ENCODE peak calls at places on chromosomes 5 and 9, in five cellular contexts. G, N, K, U and F are unnamed samples.

GRCh38 chr9:19650292-19650691 is 138.5 kb downstream of the SLC24A2 start:
- DNase-seq in U (no peak), K (no peak), G (no peak), N (no peak), F (no peak)

GRCh38 chr5:127275641-127276193 is 14.9 kb upstream of the MEGF10 start:
- DNase-seq in K (no peak), G (no peak), U (no peak), N (no peak), F (no peak)

GRCh38 chr9:21576331-21577189 is 94.4 kb upstream of the IFNE start:
- DNase-seq in G (peak), K (no peak), N (peak), U (peak), F (no peak)

GRCh38 chr5:67792891-67793290 is 422.7 kb upstream of the PIK3R1 start:
- DNase-seq in K (peak), G (peak), U (no peak), N (no peak), F (no peak)

GRCh38 chr9:97710356-97711222 is 13.4 kb upstream of the XPA start:
- DNase-seq in U (peak), G (no peak), K (no peak), N (peak), F (peak)

GRCh38 chr5:95068952-95069351 is 215.9 kb downstream of the MCTP1 start:
- DNase-seq in K (no peak), U (no peak), N (no peak), G (no peak), F (no peak)

GRCh38 chr9:36632892-36633291 is 60.2 kb downstream of the MELK start:
- DNase-seq in G (no peak), N (peak), K (no peak), U (no peak), F (no peak)

GRCh38 chr5:135222171-135222681 is 176.8 kb downstream of the MACROH2A1 start:
- DNase-seq in G (no peak), K (peak), N (peak), U (peak), F (peak)

GRCh38 chr9:22037954-22038690 is 29.0 kb upstream of the CDKN2B start:
- DNase-seq in N (peak), U (no peak), G (no peak), K (no peak), F (no peak)

GRCh38 chr9:129776938-129777768 is 24.3 kb upstream of the PTGES start:
- DNase-seq in N (peak), U (peak), G (peak), K (peak), F (peak)

GRCh38 chr5:179536676-179537075 is 13.7 kb upstream of the RUFY1 start:
- DNase-seq in N (no peak), K (no peak), U (no peak), G (no peak), F (no peak)

GRCh38 chr5:181207960-181208253 is 2.9 kb upstream of the TRIM7 start:
- DNase-seq in K (no peak), U (no peak), N (no peak), G (no peak), F (no peak)

GRCh38 chr5:43281840-43282658 is 31.2 kb downstream of the HMGCS1 start:
- DNase-seq in N (no peak), U (no peak), K (no peak), G (no peak), F (no peak)

GRCh38 chr5:170226661-170227060 is 6.1 kb upstream of the C5orf58 start:
- DNase-seq in N (no peak), U (no peak), K (peak), G (peak), F (no peak)

GRCh38 chr5:133519191-133519590 is 93.2 kb downstream of the FSTL4 start:
- DNase-seq in U (no peak), K (no peak), G (no peak), N (no peak), F (no peak)

GRCh38 chr5:161086456-161086855 is 234.4 kb upstream of the ATP10B start:
- DNase-seq in N (no peak), K (no peak), G (no peak), U (no peak), F (no peak)

GRCh38 chr5:135759149-135759784 is 75.2 kb upstream of the SLC25A48 start:
- DNase-seq in K (no peak), G (no peak), U (no peak), N (no peak), F (no peak)

GRCh38 chr9:35811364-35812024 is 568 bp downstream of the SPAG8 start:
- DNase-seq in G (no peak), K (peak), N (no peak), U (peak), F (no peak)

GRCh38 chr9:122131401-122131921 is 28.1 kb downstream of the NDUFA8 start:
- DNase-seq in G (no peak), U (no peak), K (peak), N (no peak), F (no peak)

DNA sequence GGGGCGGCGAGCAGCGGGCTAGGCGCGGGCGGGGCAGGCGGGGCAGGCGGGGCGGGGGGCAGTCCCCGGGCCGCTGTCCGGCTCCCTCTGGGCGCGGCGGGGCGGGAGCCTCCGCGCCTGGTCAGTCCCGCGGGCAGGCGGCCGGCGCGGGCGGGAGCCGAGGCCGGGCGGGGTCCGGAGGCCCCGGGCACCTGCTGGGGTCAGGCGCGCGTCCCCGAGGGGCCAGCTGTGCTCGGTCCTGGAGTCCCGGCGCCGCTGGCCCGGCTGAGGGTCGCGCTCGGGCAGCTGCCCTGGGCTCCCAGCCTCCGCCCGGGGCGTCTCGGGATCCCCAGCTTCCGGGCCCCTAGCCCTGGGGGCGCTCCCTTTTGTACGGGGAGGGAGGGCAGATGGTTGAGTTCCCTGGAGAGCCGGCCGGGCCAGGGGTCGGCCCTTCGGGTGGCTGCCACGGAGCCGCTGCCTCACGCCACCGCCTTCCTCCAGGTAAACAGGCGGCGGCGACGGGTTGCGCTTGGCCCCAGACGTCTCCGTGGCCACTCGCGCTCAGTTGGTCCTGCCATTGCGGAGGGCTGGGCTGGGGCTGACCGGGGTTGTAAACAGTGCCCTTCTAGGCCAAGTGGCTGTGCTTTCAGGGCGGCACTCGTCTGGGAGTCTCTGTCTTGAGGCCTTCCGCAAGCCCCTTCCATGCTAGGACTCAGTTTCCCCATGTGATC is 473 bp downstream of the ZBTB34 start:
- DNase-seq in N (no peak), U (peak), G (peak), K (no peak), F (peak)
- H3K27ac ChIP-seq in N (peak), U (no peak), G (peak), K (peak), F (peak)

GRCh38 chr5:140795259-140795641 is 598 bp downstream of the PCDHA2 start:
- DNase-seq in K (no peak), N (no peak), G (no peak), U (no peak), F (no peak)

GRCh38 chr5:140796718-140797095 is 2.1 kb downstream of the PCDHA2 start:
- DNase-seq in U (no peak), K (no peak), N (no peak), G (no peak), F (no peak)

GRCh38 chr5:140802781-140803271 is 2.0 kb downstream of the PCDHA3 start:
- DNase-seq in G (no peak), U (no peak), N (no peak), K (no peak), F (no peak)

GRCh38 chr5:140801494-140801841 is 611 bp downstream of the PCDHA3 start:
- DNase-seq in K (no peak), N (no peak), G (no peak), U (no peak), F (no peak)

DNA sequence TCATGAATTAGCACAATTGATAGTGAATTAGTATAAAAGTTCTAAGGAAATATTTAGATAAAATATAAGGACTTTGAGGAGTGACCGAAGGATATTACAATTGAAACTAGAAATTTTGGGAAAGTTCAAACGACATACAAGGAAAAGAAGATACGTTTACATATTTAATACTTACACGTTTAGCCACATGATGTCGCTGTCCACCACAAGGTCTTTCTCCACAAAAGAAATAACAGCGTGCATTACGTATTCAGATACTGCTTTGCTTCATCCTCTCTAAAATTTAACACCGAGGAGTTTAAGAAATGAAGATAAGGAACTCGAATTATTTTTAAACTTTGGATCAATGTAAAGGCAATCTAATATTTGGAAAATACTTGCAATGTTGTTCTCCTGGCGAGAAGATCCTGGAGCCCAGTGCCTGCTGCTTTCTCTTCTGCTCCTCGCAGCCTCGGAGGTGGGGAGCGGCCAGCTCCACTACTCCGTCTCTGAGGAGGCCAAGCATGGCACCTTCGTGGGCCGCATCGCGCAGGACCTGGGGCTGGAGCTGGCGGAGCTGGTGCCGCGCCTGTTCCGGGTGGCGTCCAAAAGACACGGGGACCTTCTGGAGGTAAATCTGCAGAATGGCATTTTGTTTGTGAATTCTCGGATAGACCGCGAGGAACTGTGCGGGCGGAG is at the start of gene PCDHA3:
- DNase-seq in U (no peak), K (no peak), N (no peak), G (no peak), F (no peak)
- TF ChIP-seq CTCF in U (no peak), K (peak), N (no peak), G (peak), F (no peak)

DNA sequence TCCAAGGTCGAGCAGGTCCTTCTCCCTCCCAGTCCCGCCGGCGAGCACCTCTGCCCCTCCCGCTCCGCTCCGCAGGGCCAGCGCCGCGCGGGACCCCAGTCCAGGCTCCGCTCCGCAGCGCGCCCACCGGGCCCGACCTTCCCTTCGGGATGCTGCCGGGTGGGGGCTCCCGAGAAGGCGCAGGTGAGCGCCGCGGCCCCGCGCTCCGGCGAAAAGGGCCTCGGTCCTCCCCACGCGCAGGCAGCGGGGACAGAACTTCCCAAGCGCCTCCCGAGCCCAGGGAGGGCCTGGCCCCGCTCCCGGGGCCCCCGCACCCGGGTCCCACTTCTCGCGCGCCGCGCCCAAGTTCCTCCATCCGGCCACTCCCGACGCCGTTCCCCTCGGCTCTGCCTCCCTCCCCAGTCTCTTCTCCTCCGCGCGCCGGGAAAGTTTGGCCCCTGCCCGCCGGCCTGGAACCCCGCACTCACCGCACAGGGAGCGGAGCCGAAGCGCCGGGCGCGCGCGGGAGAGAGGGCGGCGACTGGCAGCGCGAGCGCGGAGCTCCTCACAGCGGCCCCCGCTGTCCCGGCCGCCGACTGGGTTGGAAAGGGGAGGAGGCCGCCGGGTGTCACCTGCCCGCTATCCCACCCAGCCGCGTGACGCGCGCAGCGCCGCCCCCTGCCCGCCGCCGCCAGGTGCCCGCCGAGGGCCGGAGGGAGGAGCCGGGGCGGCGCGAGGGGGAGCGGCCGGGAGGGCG is at the start of gene ELOVL7:
- DNase-seq in G (no peak), N (peak), K (no peak), U (peak), F (peak)
- TF ChIP-seq POLR2A in G (no peak), N (peak), K (peak), U (no peak), F (peak)

GRCh38 chr9:71937070-71937625 is 25.7 kb downstream of the C9orf85 start:
- DNase-seq in U (no peak), N (no peak), K (no peak), G (no peak), F (no peak)
- H3K27ac ChIP-seq in U (no peak), N (no peak), K (no peak), G (no peak), F (no peak)

GRCh38 chr9:79763861-79764260 is 192.1 kb downstream of the TLE4 start:
- DNase-seq in U (no peak), K (peak), G (peak), N (no peak), F (peak)
- TF ChIP-seq CTCF in U (no peak), K (no peak), G (no peak), N (no peak), F (no peak)

DNA sequence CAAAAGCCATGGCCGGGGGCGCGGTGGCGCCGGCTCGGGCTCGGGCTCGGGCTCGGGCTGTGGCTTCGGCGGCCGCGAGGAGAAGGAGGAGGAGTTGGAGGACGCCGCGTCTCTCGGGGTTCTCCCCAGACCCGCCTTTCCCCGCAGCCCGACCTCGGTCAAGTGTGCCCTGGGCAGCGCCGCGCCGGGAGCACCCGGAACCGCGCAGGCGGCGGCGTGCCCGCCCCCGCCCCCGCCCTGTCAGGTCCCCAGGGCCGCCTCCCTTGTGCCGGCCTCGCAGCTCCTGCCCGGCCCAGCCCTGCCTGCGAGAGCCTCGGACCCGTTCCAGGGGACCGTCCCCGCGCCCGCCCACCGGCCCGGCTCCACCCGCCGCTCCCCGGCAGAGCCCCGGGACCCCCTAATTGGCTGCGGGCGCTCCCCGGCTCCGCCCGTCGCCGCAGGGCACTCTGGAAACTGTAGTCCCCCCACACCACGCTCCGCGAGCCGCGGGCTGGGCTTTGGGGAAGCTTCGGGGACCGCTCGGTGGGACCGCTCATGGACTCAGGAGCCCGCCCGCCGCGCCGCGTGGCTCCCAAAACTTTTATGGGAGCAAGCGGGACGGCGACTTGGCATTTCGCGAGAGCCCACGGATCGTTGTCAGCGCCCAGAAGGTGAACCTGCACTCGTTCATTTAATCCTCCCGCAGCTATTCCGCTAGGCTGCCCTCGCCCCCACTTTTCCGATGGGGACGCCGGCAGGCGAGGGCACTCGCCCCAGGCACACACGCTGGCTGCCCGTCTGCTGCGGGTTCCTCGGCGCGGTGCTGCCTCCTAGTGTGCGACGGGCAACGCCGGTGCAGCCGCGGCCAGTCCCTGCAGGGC is at the start of gene STK10:
- DNase-seq in U (peak), G (peak), K (peak), N (peak), F (peak)
- TF ChIP-seq POLR2A in U (peak), G (no peak), K (no peak), N (no peak), F (peak)

GRCh38 chr9:133058550-133059320 is 3.0 kb upstream of the CEL start:
- DNase-seq in K (no peak), N (no peak), U (no peak), G (no peak), F (no peak)

GRCh38 chr9:133057006-133057405 is 4.8 kb upstream of the CEL start:
- DNase-seq in G (no peak), N (no peak), U (no peak), K (no peak), F (no peak)

GRCh38 chr9:133056533-133056932 is 5.2 kb upstream of the CEL start:
- DNase-seq in N (no peak), U (no peak), G (no peak), K (no peak), F (peak)

GRCh38 chr9:133057553-133057952 is 4.2 kb upstream of the CEL start:
- DNase-seq in U (no peak), N (no peak), G (no peak), K (no peak), F (no peak)

GRCh38 chr9:133058051-133058450 is 3.7 kb upstream of the CEL start:
- DNase-seq in G (no peak), U (no peak), K (no peak), N (no peak), F (no peak)
- H3K27ac ChIP-seq in G (no peak), U (no peak), K (no peak), N (no peak), F (no peak)